ENCODE peak calls at places on chromosomes 5 and 9, in ten cellular contexts. F is upper lobe of right lung; P is HT-29; V is NCI-H1092 treated with DMSO at 0.1 percent for 48 hours; Z is SHP77; E is activated T-cell treated with anti-CD3 and anti-CD28 coated beads, Interleukin-2, amount 50 U/mL, for 4 hours; N is IMR-90; J is Karpas-422; K is islet precursor cell; Y is cardiac muscle cell. T is an unnamed sample.

GRCh38 chr5:102583663-102584062 is 84.9 kb upstream of the SLCO6A1 start:
- DNase-seq in E (no peak), F (no peak), Y (peak), J (peak), K (no peak), V (peak), P (peak), N (peak), Z (peak), T (no peak)

GRCh38 chr9:4553951-4554381 is 63.7 kb downstream of the SLC1A1 start:
- DNase-seq in Z (no peak), E (no peak), V (no peak), K (no peak), N (peak), J (no peak), F (no peak), P (no peak), Y (peak), T (peak)

GRCh38 chr5:156201793-156202388 is 125.1 kb upstream of the SGCD start:
- DNase-seq in N (peak), E (no peak), J (no peak), F (no peak), Y (peak), P (no peak), Z (no peak), K (no peak), V (no peak), T (peak)

GRCh38 chr9:108400267-108400666 is 455.5 kb downstream of the ACTL7B start:
- DNase-seq in Y (no peak), J (no peak), V (no peak), Z (no peak), N (no peak), K (no peak), E (no peak), P (no peak), F (no peak), T (no peak)

GRCh38 chr5:14452685-14453084 is 128.9 kb upstream of the OTULINL start:
- DNase-seq in V (no peak), F (no peak), N (peak), P (no peak), E (no peak), K (no peak), Z (no peak), J (no peak), Y (peak), T (no peak)

GRCh38 chr9:81759680-81760215 is 70.4 kb upstream of the TLE1 start:
- DNase-seq in Z (peak), V (no peak), N (peak), F (no peak), J (no peak), Y (peak), E (no peak), K (peak), P (no peak), T (peak)

GRCh38 chr9:120715331-120715924 is 1.2 kb upstream of the MEGF9 start:
- DNase-seq in J (peak), F (no peak), P (no peak), Z (peak), E (no peak), V (no peak), Y (peak), K (peak), N (peak), T (peak)

GRCh38 chr9:92638621-92639101 is 31.3 kb downstream of the IPPK start:
- DNase-seq in V (no peak), Z (no peak), F (no peak), P (no peak), N (no peak), J (no peak), Y (no peak), K (no peak), E (no peak), T (no peak)

GRCh38 chr9:130282000-130282700 is 16.6 kb downstream of the HMCN2 start:
- DNase-seq in Y (no peak), J (no peak), K (no peak), F (no peak), E (no peak), P (no peak), Z (peak), V (peak), N (no peak), T (peak)

T was measured in left cardiac atrium.